ENCODE peak calls at places on chromosome 5, in six cellular contexts. V is PC-3, Q is K562, B is MM.1S, C is PC-9, O is neuronal stem cell. X is an unnamed sample.
A peak's percentile ranks its signal among the peaks of the same experiment; 100 is the strongest.

GRCh38 chr5:79133121-79133656 is 21.6 kb downstream of the BHMT start:
- DNase-seq in V (peak; percentile 72), Q (peak; percentile 33), B (peak; percentile 68), C (no peak), O (peak; percentile 24), X (peak; percentile 62)

GRCh38 chr5:132561601-132562000 is 4.8 kb downstream of the RAD50 start:
- DNase-seq in V (no peak), Q (no peak), B (no peak), C (no peak), O (no peak), X (no peak)

GRCh38 chr5:132839426-132840301 is 9.2 kb upstream of the SHROOM1 start:
- DNase-seq in V (peak; percentile 44), Q (no peak), B (no peak), C (peak; percentile 32), O (no peak), X (peak; percentile 77)

GRCh38 chr5:175920506-175920865 is 47.6 kb downstream of the THOC3 start:
- DNase-seq in V (no peak), Q (no peak), B (no peak), C (no peak), O (no peak), X (peak; percentile 36)

GRCh38 chr5:108753877-108754276 is 6.2 kb downstream of the FER start:
- DNase-seq in V (peak; percentile 90), Q (no peak), B (no peak), C (no peak), O (no peak), X (peak; percentile 81)

GRCh38 chr5:14491505-14491904 is 90.1 kb upstream of the OTULINL start:
- DNase-seq in V (peak; percentile 31), Q (no peak), B (no peak), C (peak; percentile 92), O (no peak), X (peak; percentile 82)

GRCh38 chr5:106876665-106877194 is 794.0 kb downstream of the EFNA5 start:
- DNase-seq in V (no peak), Q (peak; percentile 2), B (no peak), C (no peak), O (no peak), X (peak; percentile 2)

GRCh38 chr5:5453131-5453530 is 30.7 kb downstream of the ICE1 start:
- DNase-seq in V (no peak), Q (no peak), B (no peak), C (no peak), O (no peak), X (no peak)

GRCh38 chr5:6773342-6774035 is 60.3 kb downstream of the TENT4A start:
- DNase-seq in V (peak; percentile 76), Q (no peak), B (no peak), C (no peak), O (no peak), X (peak; percentile 24)

GRCh38 chr5:179112469-179113142 is 52.4 kb downstream of the ZNF354C start:
- DNase-seq in V (no peak), Q (no peak), B (no peak), C (no peak), O (no peak), X (no peak)

GRCh38 chr5:161544350-161544765 is 2.2 kb downstream of the GABRB2 start:
- DNase-seq in V (peak; percentile 33), Q (peak; percentile 41), B (peak; percentile 63), C (peak; percentile 16), O (peak; percentile 56), X (peak; percentile 60)

GRCh38 chr5:153402550-153402949 is 87.9 kb upstream of the GRIA1 start:
- DNase-seq in V (peak; percentile 20), Q (no peak), B (no peak), C (no peak), O (no peak), X (peak; percentile 58)

GRCh38 chr5:172064358-172064757 is 57.9 kb upstream of the FBXW11 start:
- DNase-seq in V (no peak), Q (no peak), B (no peak), C (no peak), O (no peak), X (no peak)

GRCh38 chr5:9775339-9775738 is 145.2 kb upstream of the TAS2R1 start:
- DNase-seq in V (peak; percentile 17), Q (no peak), B (no peak), C (no peak), O (no peak), X (peak; percentile 61)

GRCh38 chr5:132369471-132370240 is at the start of gene SLC22A5:
- DNase-seq in V (peak; percentile 76), Q (peak; percentile 83), B (peak; percentile 85), C (peak; percentile 83), O (peak; percentile 65), X (peak; percentile 76)

GRCh38 chr5:133247145-133247709 is 195.4 kb downstream of the HSPA4 start:
- DNase-seq in V (no peak), Q (peak; percentile 39), B (no peak), C (no peak), O (no peak), X (no peak)

GRCh38 chr5:147403659-147404640 is 105.9 kb downstream of the DPYSL3 start:
- DNase-seq in V (peak; percentile 58), Q (no peak), B (peak; percentile 91), C (peak; percentile 11), O (no peak), X (peak; percentile 98)

GRCh38 chr5:168076561-168076991 is 214.9 kb upstream of the WWC1 start:
- DNase-seq in V (peak; percentile 25), Q (peak; percentile 16), B (no peak), C (no peak), O (no peak), X (peak; percentile 70)

GRCh38 chr5:16253856-16254255 is 74.3 kb upstream of the MARCHF11 start:
- DNase-seq in V (no peak), Q (no peak), B (no peak), C (no peak), O (no peak), X (no peak)

GRCh38 chr5:7425830-7426229 is 29.9 kb downstream of the ADCY2 start:
- DNase-seq in V (no peak), Q (no peak), B (no peak), C (no peak), O (no peak), X (peak; percentile 5)

GRCh38 chr5:77449981-77450380 is 42.1 kb downstream of the WDR41 start:
- DNase-seq in V (no peak), Q (peak; percentile 46), B (no peak), C (no peak), O (no peak), X (peak; percentile 59)

GRCh38 chr5:81729276-81729675 is 21.6 kb downstream of the SSBP2 start:
- DNase-seq in V (no peak), Q (no peak), B (no peak), C (no peak), O (no peak), X (no peak)

GRCh38 chr5:13745508-13745907 is 199.0 kb downstream of the DNAH5 start:
- DNase-seq in V (peak; percentile 95), Q (no peak), B (no peak), C (no peak), O (no peak), X (peak; percentile 69)

DNA sequence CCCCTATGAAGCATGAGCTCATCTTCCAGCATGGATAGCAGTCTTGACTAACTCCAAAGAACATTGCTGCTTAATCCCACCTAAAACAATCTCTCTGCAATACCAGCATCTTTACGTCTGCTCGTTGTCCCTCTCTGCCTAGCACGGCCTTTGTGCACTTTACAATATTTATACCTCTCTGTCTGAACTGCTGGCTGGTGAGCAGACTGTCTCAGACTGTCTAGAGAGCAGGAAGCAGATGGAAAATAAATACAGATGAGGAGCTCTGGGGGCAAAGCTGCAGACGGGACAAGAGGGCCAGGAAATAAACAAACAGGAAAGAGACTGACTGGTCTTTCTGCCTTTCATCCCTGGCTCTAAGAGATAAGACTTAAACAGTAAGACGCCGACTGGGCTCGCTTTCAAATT is 224.8 kb downstream of the ENC1 start:
- DNase-seq in V (no peak), Q (peak; percentile 71), B (no peak), C (no peak), O (no peak), X (no peak)
- H2AFZ ChIP-seq in V (no peak overlapping the region), Q (peak overlapping the region; percentile 70), B (no peak overlapping the region), C (no peak overlapping the region), O (peak overlapping the region; percentile 81), X (no peak overlapping the region)

GRCh38 chr5:88606173-88606572 is 276.8 kb downstream of the MEF2C start:
- DNase-seq in V (peak; percentile 70), Q (no peak), B (no peak), C (no peak), O (no peak), X (no peak)
- H2AFZ ChIP-seq in V (no peak overlapping the region), Q (no peak overlapping the region), B (no peak overlapping the region), C (no peak overlapping the region), O (no peak overlapping the region), X (no peak overlapping the region)

GRCh38 chr5:39422886-39423285 is 1.9 kb downstream of the DAB2 start:
- DNase-seq in V (no peak), Q (no peak), B (no peak), C (no peak), O (no peak), X (no peak)

GRCh38 chr5:39422036-39422606 is 2.7 kb downstream of the DAB2 start:
- DNase-seq in V (peak; percentile 92), Q (no peak), B (no peak), C (no peak), O (no peak), X (no peak)

GRCh38 chr5:39419830-39420229 is 5.0 kb downstream of the DAB2 start:
- DNase-seq in V (no peak), Q (no peak), B (no peak), C (no peak), O (no peak), X (peak; percentile 46)

GRCh38 chr5:39417979-39418378 is 6.8 kb downstream of the DAB2 start:
- DNase-seq in V (no peak), Q (no peak), B (no peak), C (no peak), O (no peak), X (peak; percentile 38)

GRCh38 chr5:39420482-39421145 is 4.2 kb downstream of the DAB2 start:
- DNase-seq in V (peak; percentile 76), Q (no peak), B (no peak), C (no peak), O (no peak), X (peak; percentile 91)
- H2AFZ ChIP-seq in V (no peak overlapping the region), Q (no peak overlapping the region), B (no peak overlapping the region), C (no peak overlapping the region), O (peak overlapping the region; percentile 39), X (no peak overlapping the region)

DNA sequence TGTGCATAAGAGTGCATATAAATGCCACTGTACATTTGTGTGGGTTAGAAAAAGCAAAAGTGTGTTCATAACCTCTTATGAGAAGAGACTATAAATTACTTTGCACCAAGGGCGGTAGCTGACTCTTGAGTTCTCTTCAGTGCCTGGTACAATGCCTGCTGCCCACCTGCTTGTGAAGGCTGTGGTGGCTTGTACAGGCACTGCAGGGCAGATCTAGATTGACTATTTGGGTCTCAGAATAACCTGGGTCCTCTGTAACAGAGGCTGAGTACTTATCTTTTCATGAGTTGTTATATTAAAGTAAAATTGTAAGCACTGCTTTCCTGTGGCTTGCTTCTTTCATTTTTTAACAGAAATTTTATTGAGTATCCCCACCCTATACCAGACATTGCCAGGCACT is 22.8 kb downstream of the LMNB1 start:
- DNase-seq in V (no peak), Q (no peak), B (no peak), C (no peak), O (no peak), X (no peak)
- H2AFZ ChIP-seq in V (no peak overlapping the region), Q (no peak overlapping the region), B (no peak overlapping the region), C (no peak overlapping the region), O (no peak overlapping the region), X (no peak overlapping the region)

DNA sequence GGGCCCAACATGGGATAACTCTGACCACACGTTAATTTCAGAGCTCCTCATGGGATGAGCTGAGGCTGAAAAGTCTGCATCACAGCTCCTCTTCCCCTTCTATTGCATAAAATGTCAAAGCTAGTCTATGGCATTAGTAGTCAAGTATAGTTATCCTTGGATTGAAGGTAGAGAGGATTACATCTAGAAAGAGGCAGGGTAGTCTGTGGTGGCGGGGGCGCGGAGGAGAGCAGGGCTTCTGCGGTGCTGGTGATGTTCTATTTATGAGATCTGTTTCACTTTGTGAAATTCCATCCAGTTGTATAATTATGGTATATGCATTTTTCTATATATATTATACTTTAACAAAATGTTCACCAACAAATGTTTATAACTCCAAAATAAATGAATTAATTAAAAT is 329.5 kb upstream of the GRAMD2B start:
- DNase-seq in V (no peak), Q (no peak), B (no peak), C (no peak), O (no peak), X (no peak)
- H2AFZ ChIP-seq in V (no peak overlapping the region), Q (no peak overlapping the region), B (no peak overlapping the region), C (no peak overlapping the region), O (no peak overlapping the region), X (no peak overlapping the region)

X was measured in GM23248.